ENCODE peak calls at places on chromosome 9, in seven cellular contexts. D is prostate gland, G is H1, Y is sigmoid colon, F is GM12878, X is transverse colon, W is GM12891. O is an unnamed sample.

GRCh38 chr9:14317667-14318255 is 3.8 kb upstream of the NFIB start:
- DNase-seq in G (no peak), X (no peak), W (no peak), F (no peak), D (no peak), Y (no peak), O (no peak)

GRCh38 chr9:33065157-33066076 is 11.1 kb downstream of the SMU1 start:
- DNase-seq in X (no peak), Y (no peak), D (no peak), F (peak), W (no peak), G (no peak), O (no peak)

GRCh38 chr9:12739014-12739413 is 35.8 kb upstream of the LURAP1L start:
- DNase-seq in X (no peak), G (no peak), Y (no peak), D (no peak), W (no peak), F (no peak), O (no peak)

GRCh38 chr9:27426717-27427645 is 97.1 kb upstream of the IFNK start:
- DNase-seq in G (peak), W (no peak), D (no peak), F (no peak), Y (no peak), X (no peak), O (no peak)

GRCh38 chr9:132288371-132288770 is 66.4 kb downstream of the SETX start:
- DNase-seq in Y (no peak), D (no peak), F (no peak), X (no peak), G (no peak), W (no peak), O (no peak)

GRCh38 chr9:9855503-9856078 is 757.2 kb downstream of the PTPRD start:
- DNase-seq in X (no peak), D (no peak), Y (no peak), G (no peak), F (no peak), W (no peak), O (no peak)

GRCh38 chr9:77712533-77713130 is 64.5 kb upstream of the GNA14 start:
- DNase-seq in Y (no peak), G (no peak), X (no peak), D (no peak), W (no peak), F (no peak), O (no peak)

GRCh38 chr9:16267336-16268036 is 603.0 kb downstream of the BNC2 start:
- DNase-seq in G (no peak), W (no peak), D (peak), X (no peak), Y (no peak), F (no peak), O (peak)

GRCh38 chr9:911003-911402 is 65.5 kb upstream of the DMRT3 start:
- DNase-seq in D (no peak), F (no peak), W (no peak), G (peak), X (no peak), Y (no peak), O (no peak)

GRCh38 chr9:130199605-130200004 is 27.4 kb downstream of the NCS1 start:
- DNase-seq in F (no peak), W (no peak), G (no peak), D (peak), Y (no peak), X (no peak), O (no peak)

GRCh38 chr9:109369285-109369684 is 48.4 kb upstream of the EPB41L4B start:
- DNase-seq in Y (no peak), X (no peak), W (no peak), G (no peak), D (no peak), F (no peak), O (no peak)

GRCh38 chr9:14313951-14314423 is at the start of gene NFIB:
- DNase-seq in F (no peak), Y (peak), W (no peak), D (peak), G (no peak), X (peak), O (peak)

GRCh38 chr9:5931657-5932056 is 41.0 kb downstream of the MLANA start:
- DNase-seq in X (no peak), Y (no peak), F (no peak), G (no peak), W (no peak), D (no peak), O (no peak)

GRCh38 chr9:96163141-96163540 is 138.8 kb downstream of the HSD17B3 start:
- DNase-seq in X (no peak), F (no peak), G (no peak), Y (peak), W (no peak), D (no peak), O (no peak)

GRCh38 chr9:78598120-78598519 is 301.2 kb downstream of the PSAT1 start:
- DNase-seq in D (no peak), W (no peak), G (no peak), X (no peak), F (no peak), Y (no peak), O (no peak)

GRCh38 chr9:122095010-122095767 is 2.1 kb upstream of the TTLL11 start:
- DNase-seq in G (no peak), X (peak), D (peak), F (no peak), Y (peak), W (no peak), O (peak)

GRCh38 chr9:92590386-92590785 is 54.6 kb upstream of the ECM2 start:
- DNase-seq in G (no peak), W (no peak), F (no peak), Y (peak), X (peak), D (no peak), O (no peak)

GRCh38 chr9:121359358-121360294 is 10.4 kb downstream of the STOM start:
- DNase-seq in Y (no peak), F (no peak), X (no peak), G (no peak), D (no peak), W (no peak), O (no peak)

GRCh38 chr9:121627432-121627831 is 24.0 kb upstream of the DAB2IP start:
- DNase-seq in G (no peak), Y (no peak), W (no peak), D (no peak), F (no peak), X (no peak), O (no peak)

GRCh38 chr9:76610009-76610352 is 151.0 kb downstream of the GCNT1 start:
- DNase-seq in F (no peak), G (no peak), D (no peak), W (no peak), Y (peak), X (peak), O (peak)

GRCh38 chr9:71778085-71778484 is 9.8 kb upstream of the CEMIP2 start:
- DNase-seq in X (no peak), W (no peak), G (no peak), Y (no peak), D (no peak), F (no peak), O (no peak)

GRCh38 chr9:109440797-109441287 is 57.3 kb downstream of the PTPN3 start:
- DNase-seq in D (peak), G (no peak), X (peak), F (no peak), Y (no peak), W (peak), O (peak)

GRCh38 chr9:89750117-89750551 is 145.3 kb downstream of the GADD45G start:
- DNase-seq in F (no peak), D (no peak), Y (no peak), W (no peak), G (no peak), X (no peak), O (no peak)

GRCh38 chr9:96383165-96383939 is at the start of gene SLC35D2:
- DNase-seq in X (peak), F (no peak), W (peak), D (peak), G (no peak), Y (peak), O (peak)

GRCh38 chr9:96317335-96317980 is 15.5 kb upstream of the HSD17B3 start:
- DNase-seq in X (peak), D (peak), F (no peak), Y (peak), G (no peak), W (peak), O (peak)

GRCh38 chr9:14275331-14275730 is 38.6 kb downstream of the NFIB start:
- DNase-seq in W (no peak), Y (no peak), X (no peak), F (no peak), D (no peak), G (no peak), O (no peak)

GRCh38 chr9:135490980-135491444 is 9.5 kb upstream of the MRPS2 start:
- DNase-seq in X (no peak), D (no peak), F (no peak), Y (peak), G (no peak), W (no peak), O (no peak)

GRCh38 chr9:85960688-85961093 is 19.7 kb downstream of the NAA35 start:
- DNase-seq in D (no peak), W (no peak), X (no peak), Y (no peak), F (no peak), G (no peak), O (no peak)

GRCh38 chr9:91341258-91341746 is 20.4 kb downstream of the AUH start:
- DNase-seq in D (peak), F (no peak), X (no peak), Y (no peak), G (no peak), W (no peak), O (no peak)

GRCh38 chr9:112785981-112786380 is 35.4 kb downstream of the SNX30 start:
- DNase-seq in W (no peak), F (no peak), X (no peak), Y (no peak), G (no peak), D (no peak), O (no peak)

GRCh38 chr9:118305371-118305770 is 601.2 kb downstream of the TLR4 start:
- DNase-seq in F (no peak), D (no peak), G (no peak), W (no peak), Y (no peak), X (no peak), O (no peak)

GRCh38 chr9:91817106-91817492 is 132.9 kb downstream of the ROR2 start:
- DNase-seq in X (no peak), W (no peak), G (no peak), Y (peak), D (no peak), F (no peak), O (no peak)

GRCh38 chr9:137229903-137230719 is 590 bp upstream of the SLC34A3 start:
- DNase-seq in Y (no peak), G (no peak), D (no peak), X (no peak), W (no peak), F (no peak), O (no peak)
- TF ChIP-seq POLR2AphosphoS5 in Y (no peak), G (no peak), D (no peak), X (no peak), W (no peak), F (no peak), O (no peak)

GRCh38 chr9:21883642-21884041 is 81.2 kb downstream of the MTAP start:
- DNase-seq in W (no peak), G (no peak), F (no peak), Y (no peak), D (no peak), X (no peak), O (no peak)
- TF ChIP-seq POLR2AphosphoS5 in W (no peak), G (peak), F (no peak), Y (no peak), D (no peak), X (no peak), O (no peak)

GRCh38 chr9:115650768-115651167 is 502.8 kb upstream of the PAPPA start:
- DNase-seq in W (no peak), F (no peak), D (no peak), X (no peak), Y (no peak), G (no peak), O (no peak)

GRCh38 chr9:115657695-115658094 is 495.9 kb upstream of the PAPPA start:
- DNase-seq in D (no peak), W (no peak), X (no peak), G (no peak), F (no peak), Y (no peak), O (no peak)

GRCh38 chr9:115649991-115650472 is 503.6 kb upstream of the PAPPA start:
- DNase-seq in D (no peak), F (no peak), X (peak), W (no peak), G (no peak), Y (peak), O (peak)

GRCh38 chr9:115651456-115651855 is 502.1 kb upstream of the PAPPA start:
- DNase-seq in F (no peak), Y (no peak), D (no peak), W (no peak), X (no peak), G (no peak), O (no peak)

DNA sequence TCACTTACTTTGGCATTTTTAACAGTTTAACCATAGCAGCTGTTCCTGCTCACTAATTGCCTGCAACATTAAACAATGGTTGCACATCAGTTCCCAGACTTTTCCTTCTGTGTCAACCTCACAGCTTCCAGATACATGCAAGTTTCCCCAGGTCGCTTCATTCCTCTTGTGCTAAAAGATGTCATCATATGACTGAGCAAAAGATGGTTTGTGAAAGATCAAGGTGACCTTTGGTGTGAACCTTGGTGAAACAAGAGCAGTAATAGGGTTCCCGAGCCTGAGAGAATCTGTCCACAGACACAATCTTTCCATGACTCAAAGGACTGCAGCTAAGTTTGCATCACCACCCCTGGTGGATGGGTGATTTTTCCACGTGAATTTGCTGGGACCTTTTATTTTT is 500.4 kb upstream of the PAPPA start:
- DNase-seq in X (no peak), G (no peak), D (no peak), F (no peak), Y (peak), W (no peak), O (no peak)
- TF ChIP-seq POLR2AphosphoS5 in X (no peak), G (no peak), D (no peak), F (no peak), Y (peak), W (no peak), O (no peak)

DNA sequence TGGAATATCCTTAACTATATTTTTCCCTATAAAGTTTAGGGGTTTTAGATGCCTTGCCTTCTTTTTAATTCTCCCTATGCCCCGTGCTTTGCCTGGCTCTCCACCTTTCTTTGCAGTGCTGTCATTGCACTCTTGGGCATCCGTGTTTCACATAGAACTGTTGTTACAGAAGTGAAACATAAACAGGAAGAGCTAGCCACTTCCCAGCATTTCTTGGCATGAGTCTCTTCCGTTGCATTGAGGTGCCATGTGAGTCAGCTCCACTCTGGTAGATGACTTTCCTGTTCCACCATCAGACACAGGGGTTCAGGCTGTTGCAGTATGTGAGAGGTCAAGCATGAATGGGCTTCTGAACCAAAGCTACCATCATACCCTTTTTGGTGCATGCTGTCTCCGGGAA is 73.4 kb downstream of the ANGPTL2 start:
- DNase-seq in D (peak), F (peak), W (peak), X (peak), G (no peak), Y (peak), O (peak)
- TF ChIP-seq POLR2AphosphoS5 in D (peak), F (no peak), W (no peak), X (peak), G (no peak), Y (no peak), O (peak)